ENCODE peak calls at places on chromosomes 4 and X, in ten cellular contexts. F is IMR-90, X is A673, D is foreskin fibroblast, J is astrocyte, I is neural progenitor cell, G is GM06990, T is tibial nerve, N is tibial artery, M is HFF-Myc. Z is an unnamed sample.

GRCh38 chrX:46959985-46960700 is 47.9 kb downstream of the JADE3 start:
- DNase-seq in F (no peak), D (no peak), J (no peak), T (no peak), M (no peak), G (no peak), I (no peak), N (no peak), X (no peak), Z (no peak)

GRCh38 chr4:98794565-98795205 is 134.2 kb downstream of the EIF4E start:
- DNase-seq in I (no peak), X (peak; percentile 60), T (no peak), J (peak; percentile 75), N (no peak), G (no peak), D (peak; percentile 74), F (peak; percentile 73), M (no peak), Z (peak; percentile 36)

GRCh38 chrX:21758488-21758887 is 572 bp upstream of the SMPX start:
- DNase-seq in G (no peak), D (no peak), M (no peak), T (no peak), X (no peak), J (no peak), N (no peak), I (no peak), F (no peak), Z (no peak)

GRCh38 chr4:144355809-144356757 is 215.6 kb upstream of the GYPA start:
- DNase-seq in I (peak; percentile 88), T (peak; percentile 36), N (no peak), J (peak; percentile 99), D (peak; percentile 86), G (peak; percentile 49), F (peak; percentile 78), X (peak; percentile 88), M (peak; percentile 78), Z (peak; percentile 92)

GRCh38 chrX:102745513-102746133 is 25.1 kb downstream of the GPRASP3 start:
- DNase-seq in F (no peak), D (no peak), X (peak; percentile 5), J (no peak), G (no peak), M (no peak), T (no peak), I (peak; percentile 76), N (no peak), Z (no peak)

GRCh38 chr4:8198906-8199593 is at the start of gene SH3TC1:
- DNase-seq in J (peak; percentile 81), M (no peak), F (peak; percentile 86), X (peak; percentile 60), I (peak; percentile 26), N (peak; percentile 85), G (peak; percentile 85), T (peak; percentile 71), D (peak; percentile 93), Z (peak; percentile 93)

GRCh38 chrX:40108084-40108958 is 10.6 kb upstream of the BCOR start:
- DNase-seq in X (peak; percentile 70), N (no peak), J (no peak), I (peak; percentile 76), F (no peak), D (peak; percentile 39), M (no peak), T (no peak), G (no peak), Z (no peak)

GRCh38 chr4:184450743-184451142 is 23.6 kb downstream of the IRF2 start:
- DNase-seq in J (no peak), M (no peak), T (no peak), N (no peak), F (no peak), I (no peak), X (no peak), G (no peak), D (no peak), Z (no peak)

GRCh38 chrX:134753185-134754008 is 95.1 kb upstream of the PLAC1 start:
- DNase-seq in N (no peak), D (peak; percentile 62), M (peak; percentile 57), X (no peak), G (no peak), I (no peak), F (peak; percentile 65), J (no peak), T (no peak), Z (peak; percentile 61)
- TF ChIP-seq CTCF in N (peak; percentile 12), D (peak; percentile 18), M (no peak), X (peak; percentile 29), G (no peak), I (no peak), F (peak; percentile 37), J (peak; percentile 7), T (no peak), Z (peak; percentile 34)

GRCh38 chr4:174193438-174194015 is 89.9 kb downstream of the FBXO8 start:
- DNase-seq in I (no peak), X (no peak), T (no peak), D (peak; percentile 72), F (peak; percentile 7), G (no peak), M (no peak), J (no peak), N (no peak), Z (no peak)

GRCh38 chr4:174192943-174193342 is 90.5 kb downstream of the FBXO8 start:
- DNase-seq in X (no peak), D (no peak), M (no peak), J (no peak), G (no peak), F (no peak), N (no peak), I (no peak), T (no peak), Z (no peak)

GRCh38 chr4:174201898-174202297 is 81.6 kb downstream of the FBXO8 start:
- DNase-seq in T (no peak), G (no peak), N (no peak), J (no peak), M (no peak), F (no peak), I (no peak), X (no peak), D (no peak), Z (peak; percentile 56)

GRCh38 chr4:174199735-174200134 is 83.7 kb downstream of the FBXO8 start:
- DNase-seq in G (no peak), X (no peak), T (no peak), I (no peak), N (no peak), F (no peak), D (no peak), J (no peak), M (no peak), Z (no peak)

DNA sequence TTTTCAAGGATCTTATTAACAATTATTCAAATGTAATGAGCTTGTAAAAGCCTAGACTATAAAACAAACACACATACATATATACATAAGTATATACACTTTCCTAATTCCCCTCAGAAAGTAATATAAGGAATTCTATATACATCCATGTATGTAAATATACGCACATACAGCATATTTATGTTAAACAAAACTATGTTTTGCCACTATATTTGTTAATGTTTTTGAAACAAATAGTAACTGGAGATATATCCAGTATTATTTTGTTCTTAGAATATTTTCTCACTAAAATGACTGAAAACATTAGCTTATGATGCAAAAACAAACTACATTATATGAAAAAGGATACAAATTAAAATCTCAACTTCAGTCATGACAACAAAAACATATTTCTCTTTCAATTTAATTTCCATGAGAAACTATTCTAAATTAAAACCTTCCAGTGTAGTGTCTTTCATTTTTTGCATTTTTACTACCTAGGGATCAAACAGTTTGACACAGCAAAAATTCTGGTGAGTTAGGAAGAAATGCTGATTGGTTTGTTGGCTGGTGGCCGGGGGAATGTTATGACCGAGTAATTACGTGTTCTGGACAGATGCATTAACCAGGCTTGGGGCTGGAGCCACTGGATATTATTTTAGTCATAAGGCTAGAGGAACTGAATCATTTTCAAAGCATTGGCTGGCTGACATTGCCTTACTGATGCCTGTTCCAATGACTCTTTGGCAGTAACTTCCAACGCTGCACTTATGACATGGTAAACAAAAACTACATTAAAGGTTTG is 84.9 kb downstream of the FBXO8 start:
- DNase-seq in I (no peak), N (no peak), F (peak; percentile 90), M (peak; percentile 27), J (peak; percentile 68), G (no peak), X (no peak), T (no peak), D (peak; percentile 96), Z (peak; percentile 92)
- H3K4me3 ChIP-seq in I (no peak overlapping the region), N (no peak overlapping the region), F (no peak overlapping the region), M (no peak overlapping the region), J (no peak overlapping the region), G (no peak overlapping the region), X (no peak overlapping the region), T (no peak overlapping the region), D (no peak overlapping the region), Z (no peak overlapping the region)

GRCh38 chrX:53449632-53450031 is 15.5 kb upstream of the HSD17B10 start:
- DNase-seq in F (no peak), X (no peak), M (no peak), T (no peak), G (no peak), I (no peak), J (no peak), N (no peak), D (peak; percentile 3), Z (no peak)
- TF ChIP-seq CTCF in F (no peak), X (no peak), M (no peak), T (no peak), G (no peak), I (no peak), J (no peak), N (no peak), D (no peak), Z (no peak)

GRCh38 chrX:150959557-150959956 is 23.6 kb upstream of the HMGB3 start:
- DNase-seq in X (no peak), D (no peak), T (no peak), I (no peak), N (no peak), M (no peak), G (no peak), F (no peak), J (no peak), Z (no peak)

GRCh38 chrX:150958177-150958576 is 25.0 kb upstream of the HMGB3 start:
- DNase-seq in D (no peak), T (no peak), F (no peak), N (no peak), M (no peak), G (no peak), X (no peak), I (no peak), J (no peak), Z (no peak)

GRCh38 chrX:150966742-150967141 is 16.4 kb upstream of the HMGB3 start:
- DNase-seq in G (no peak), I (no peak), X (no peak), M (no peak), N (no peak), F (no peak), D (no peak), J (no peak), T (no peak), Z (no peak)

GRCh38 chrX:150966235-150966634 is 16.9 kb upstream of the HMGB3 start:
- DNase-seq in N (no peak), X (no peak), I (no peak), G (no peak), D (no peak), F (no peak), J (no peak), T (no peak), M (no peak), Z (no peak)

DNA sequence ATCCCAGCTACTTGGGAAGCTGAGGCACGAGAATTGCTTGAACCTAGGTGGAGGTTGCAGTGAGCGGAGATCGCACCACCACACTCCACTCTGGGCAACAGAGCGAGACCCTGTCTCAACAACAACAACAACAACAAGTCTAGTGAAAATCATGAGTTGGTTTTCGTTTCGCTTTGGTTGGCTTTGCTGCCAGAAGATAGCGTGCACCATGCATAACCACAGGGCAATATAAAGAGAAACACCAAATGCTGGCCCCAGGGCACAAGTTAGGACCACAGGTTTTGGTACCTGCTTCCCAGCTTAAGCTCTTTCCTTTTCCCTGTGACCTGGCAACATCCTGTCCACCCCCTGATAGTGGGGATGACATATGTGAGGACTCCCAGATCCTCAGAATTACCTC is 21.5 kb upstream of the HMGB3 start:
- DNase-seq in I (no peak), X (no peak), G (no peak), J (no peak), T (no peak), F (no peak), N (no peak), M (no peak), D (no peak), Z (no peak)
- H3K4me3 ChIP-seq in I (no peak overlapping the region), X (no peak overlapping the region), G (no peak overlapping the region), J (no peak overlapping the region), T (no peak overlapping the region), F (no peak overlapping the region), N (no peak overlapping the region), M (no peak overlapping the region), D (no peak overlapping the region), Z (no peak overlapping the region)